ENCODE peak calls at places on chromosome 20, in eight cellular contexts. W is NCI-H446 treated with DMSO at 0.1 percent for 48 hours; R is sigmoid colon; L is nucleus accumbens; A is activated CD8-positive, alpha-beta memory T cell treated with anti-CD3 and anti-CD28 coated beads for 4 hours; O is hippocampal formation; D is natural killer cell; F is NCI-H345. H is an unnamed sample.

GRCh38 chr20:9211016-9211760 is 142.3 kb downstream of the PLCB4 start:
- DNase-seq in W (no peak), R (no peak), L (no peak), A (no peak), O (no peak), D (no peak), F (no peak), H (no peak)

GRCh38 chr20:38805958-38806854 is 709 bp downstream of the PPP1R16B start:
- DNase-seq in W (no peak), R (no peak), L (no peak), A (no peak), O (no peak), D (peak; percentile 51), F (peak; percentile 54), H (no peak)

GRCh38 chr20:4040283-4041179 is 25.2 kb upstream of the RNF24 start:
- DNase-seq in W (no peak), R (peak; percentile 14), L (no peak), A (no peak), O (no peak), D (no peak), F (no peak), H (peak; percentile 24)

GRCh38 chr20:16711859-16712258 is 18.0 kb upstream of the SNRPB2 start:
- DNase-seq in W (no peak), R (no peak), L (no peak), A (no peak), O (no peak), D (no peak), F (no peak), H (no peak)

GRCh38 chr20:20780127-20780822 is 67.8 kb upstream of the RALGAPA2 start:
- DNase-seq in W (peak; percentile 56), R (peak; percentile 79), L (no peak), A (no peak), O (no peak), D (peak; percentile 30), F (no peak), H (peak; percentile 13)

GRCh38 chr20:13336308-13337089 is 115.4 kb downstream of the ISM1 start:
- DNase-seq in W (no peak), R (no peak), L (no peak), A (no peak), O (no peak), D (no peak), F (no peak), H (no peak)

GRCh38 chr20:56689318-56689717 is 60.2 kb downstream of the TFAP2C start:
- DNase-seq in W (no peak), R (no peak), L (no peak), A (no peak), O (no peak), D (no peak), F (no peak), H (peak; percentile 89)

GRCh38 chr20:41169791-41170351 is 32.5 kb downstream of the PLCG1 start:
- DNase-seq in W (no peak), R (no peak), L (no peak), A (no peak), O (no peak), D (no peak), F (no peak), H (peak; percentile 66)

H was measured in AG10803.